ENCODE peak calls at places on chromosomes 5 and 9, in five cellular contexts. One of them, this sample, is unnamed.

GRCh38 chr9:132631685-132632084 is 38.1 kb downstream of the DDX31 start:
- DNase-seq in neuronal stem cell: no peak
- DNase-seq in ELR: no peak
- DNase-seq in GDM1: no peak
- DNase-seq in HTR-8/SVneo: no peak
- DNase-seq in this sample: no peak

GRCh38 chr5:128111818-128112448 is 28.4 kb downstream of the SLC12A2 start:
- DNase-seq in neuronal stem cell: no peak
- DNase-seq in ELR: peak; percentile 61
- DNase-seq in GDM1: no peak
- DNase-seq in HTR-8/SVneo: peak; percentile 3
- DNase-seq in this sample: peak; percentile 4

GRCh38 chr5:133580618-133581017 is 31.7 kb downstream of the FSTL4 start:
- DNase-seq in neuronal stem cell: no peak
- DNase-seq in ELR: no peak
- DNase-seq in GDM1: no peak
- DNase-seq in HTR-8/SVneo: no peak
- DNase-seq in this sample: no peak

GRCh38 chr5:114311943-114312342 is 49.9 kb upstream of the KCNN2 start:
- DNase-seq in neuronal stem cell: peak; percentile 33
- DNase-seq in ELR: no peak
- DNase-seq in GDM1: no peak
- DNase-seq in HTR-8/SVneo: no peak
- DNase-seq in this sample: no peak

GRCh38 chr5:116532762-116533525 is 41.7 kb downstream of the SEMA6A start:
- DNase-seq in neuronal stem cell: no peak
- DNase-seq in ELR: no peak
- DNase-seq in GDM1: no peak
- DNase-seq in HTR-8/SVneo: no peak
- DNase-seq in this sample: no peak

GRCh38 chr9:134369416-134370212 is 43.4 kb downstream of the RXRA start:
- DNase-seq in neuronal stem cell: no peak
- DNase-seq in ELR: no peak
- DNase-seq in GDM1: no peak
- DNase-seq in HTR-8/SVneo: no peak
- DNase-seq in this sample: no peak

GRCh38 chr9:132651259-132651658 is 18.5 kb downstream of the DDX31 start:
- DNase-seq in neuronal stem cell: no peak
- DNase-seq in ELR: peak; percentile 93
- DNase-seq in GDM1: no peak
- DNase-seq in HTR-8/SVneo: no peak
- DNase-seq in this sample: no peak

GRCh38 chr9:38484076-38484637 is 59.9 kb upstream of the IGFBPL1 start:
- DNase-seq in neuronal stem cell: no peak
- DNase-seq in ELR: no peak
- DNase-seq in GDM1: no peak
- DNase-seq in HTR-8/SVneo: no peak
- DNase-seq in this sample: no peak

GRCh38 chr5:39353714-39354399 is 10.4 kb downstream of the C9 start:
- DNase-seq in neuronal stem cell: no peak
- DNase-seq in ELR: no peak
- DNase-seq in GDM1: no peak
- DNase-seq in HTR-8/SVneo: no peak
- DNase-seq in this sample: no peak

GRCh38 chr9:479316-479715 is 264.7 kb downstream of the DOCK8 start:
- DNase-seq in neuronal stem cell: no peak
- DNase-seq in ELR: no peak
- DNase-seq in GDM1: no peak
- DNase-seq in HTR-8/SVneo: no peak
- DNase-seq in this sample: no peak

GRCh38 chr5:137176609-137177008 is 322.5 kb downstream of the SPOCK1 start:
- DNase-seq in neuronal stem cell: no peak
- DNase-seq in ELR: no peak
- DNase-seq in GDM1: no peak
- DNase-seq in HTR-8/SVneo: no peak
- DNase-seq in this sample: no peak

GRCh38 chr5:86909896-86910295 is 292.2 kb downstream of the COX7C start:
- DNase-seq in neuronal stem cell: no peak
- DNase-seq in ELR: peak; percentile 91
- DNase-seq in GDM1: no peak
- DNase-seq in HTR-8/SVneo: peak; percentile 5
- DNase-seq in this sample: no peak

GRCh38 chr5:154309805-154310204 is 119.3 kb downstream of the GALNT10 start:
- DNase-seq in neuronal stem cell: no peak
- DNase-seq in ELR: peak; percentile 80
- DNase-seq in GDM1: no peak
- DNase-seq in HTR-8/SVneo: no peak
- DNase-seq in this sample: no peak

GRCh38 chr9:25677301-25678146 is 720 bp downstream of the TUSC1 start:
- DNase-seq in neuronal stem cell: peak; percentile 30
- DNase-seq in ELR: peak; percentile 14
- DNase-seq in GDM1: no peak
- DNase-seq in HTR-8/SVneo: peak; percentile 38
- DNase-seq in this sample: peak; percentile 45

GRCh38 chr9:90898229-90898628 is 96.6 kb downstream of the SYK start:
- DNase-seq in neuronal stem cell: no peak
- DNase-seq in ELR: no peak
- DNase-seq in GDM1: no peak
- DNase-seq in HTR-8/SVneo: no peak
- DNase-seq in this sample: no peak

GRCh38 chr5:137622850-137623249 is 113.0 kb downstream of the KLHL3 start:
- DNase-seq in neuronal stem cell: no peak
- DNase-seq in ELR: no peak
- DNase-seq in GDM1: no peak
- DNase-seq in HTR-8/SVneo: no peak
- DNase-seq in this sample: no peak

GRCh38 chr5:92890841-92891244 is 690.2 kb downstream of the NR2F1-AS1 start:
- DNase-seq in neuronal stem cell: no peak
- DNase-seq in ELR: peak; percentile 24
- DNase-seq in GDM1: no peak
- DNase-seq in HTR-8/SVneo: no peak
- DNase-seq in this sample: peak; percentile 54

GRCh38 chr9:131478421-131478868 is 24.3 kb upstream of the POMT1 start:
- DNase-seq in neuronal stem cell: peak; percentile 63
- DNase-seq in ELR: peak; percentile 57
- DNase-seq in GDM1: no peak
- DNase-seq in HTR-8/SVneo: peak; percentile 23
- DNase-seq in this sample: no peak

GRCh38 chr5:9437741-9438240 is 108.1 kb downstream of the SEMA5A start:
- DNase-seq in neuronal stem cell: no peak
- DNase-seq in ELR: peak; percentile 96
- DNase-seq in GDM1: no peak
- DNase-seq in HTR-8/SVneo: no peak
- DNase-seq in this sample: peak; percentile 45

GRCh38 chr9:128627127-128627715 is 29.4 kb downstream of the DYNC2I2 start:
- DNase-seq in neuronal stem cell: no peak
- DNase-seq in ELR: no peak
- DNase-seq in GDM1: no peak
- DNase-seq in HTR-8/SVneo: no peak
- DNase-seq in this sample: no peak

GRCh38 chr5:180468732-180469585 is 25.2 kb upstream of the CNOT6 start:
- DNase-seq in neuronal stem cell: no peak
- DNase-seq in ELR: no peak
- DNase-seq in GDM1: no peak
- DNase-seq in HTR-8/SVneo: no peak
- DNase-seq in this sample: no peak

GRCh38 chr9:128276574-128277270 is 646 bp downstream of the SWI5 start:
- DNase-seq in neuronal stem cell: peak; percentile 12
- DNase-seq in ELR: peak; percentile 62
- DNase-seq in GDM1: no peak
- DNase-seq in HTR-8/SVneo: peak; percentile 30
- DNase-seq in this sample: no peak

GRCh38 chr5:5494489-5495402 is 72.3 kb downstream of the ICE1 start:
- DNase-seq in neuronal stem cell: peak; percentile 72
- DNase-seq in ELR: peak; percentile 46
- DNase-seq in GDM1: no peak
- DNase-seq in HTR-8/SVneo: peak; percentile 15
- DNase-seq in this sample: no peak

GRCh38 chr9:32970554-32970953 is 30.9 kb downstream of the APTX start:
- DNase-seq in neuronal stem cell: no peak
- DNase-seq in ELR: no peak
- DNase-seq in GDM1: no peak
- DNase-seq in HTR-8/SVneo: no peak
- DNase-seq in this sample: no peak

GRCh38 chr5:96590796-96591195 is 71.4 kb upstream of the CAST start:
- DNase-seq in neuronal stem cell: no peak
- DNase-seq in ELR: no peak
- DNase-seq in GDM1: no peak
- DNase-seq in HTR-8/SVneo: no peak
- DNase-seq in this sample: no peak

GRCh38 chr5:142900926-142901325 is 130.7 kb downstream of the ARHGAP26 start:
- DNase-seq in neuronal stem cell: no peak
- DNase-seq in ELR: peak; percentile 61
- DNase-seq in GDM1: no peak
- DNase-seq in HTR-8/SVneo: peak; percentile 24
- DNase-seq in this sample: no peak

GRCh38 chr5:180541710-180542109 is 47.5 kb downstream of the CNOT6 start:
- DNase-seq in neuronal stem cell: no peak
- DNase-seq in ELR: no peak
- DNase-seq in GDM1: no peak
- DNase-seq in HTR-8/SVneo: no peak
- DNase-seq in this sample: no peak

GRCh38 chr9:113678119-113678861 is 197.8 kb upstream of the ZNF618 start:
- DNase-seq in neuronal stem cell: no peak
- DNase-seq in ELR: no peak
- DNase-seq in GDM1: no peak
- DNase-seq in HTR-8/SVneo: no peak
- DNase-seq in this sample: no peak

GRCh38 chr5:67244345-67244793 is 47.8 kb upstream of the CD180 start:
- DNase-seq in neuronal stem cell: no peak
- DNase-seq in ELR: no peak
- DNase-seq in GDM1: no peak
- DNase-seq in HTR-8/SVneo: no peak
- DNase-seq in this sample: no peak

GRCh38 chr9:131271506-131271931 is 4.8 kb downstream of the FAM78A start:
- DNase-seq in neuronal stem cell: no peak
- DNase-seq in ELR: no peak
- DNase-seq in GDM1: no peak
- DNase-seq in HTR-8/SVneo: no peak
- DNase-seq in this sample: no peak

GRCh38 chr9:15306068-15306756 is 804 bp downstream of the TTC39B start:
- DNase-seq in neuronal stem cell: peak; percentile 5
- DNase-seq in ELR: peak; percentile 63
- DNase-seq in GDM1: no peak
- DNase-seq in HTR-8/SVneo: peak; percentile 20
- DNase-seq in this sample: no peak

GRCh38 chr9:21477466-21477865 is 4.6 kb downstream of the IFNE start:
- DNase-seq in neuronal stem cell: no peak
- DNase-seq in ELR: no peak
- DNase-seq in GDM1: no peak
- DNase-seq in HTR-8/SVneo: no peak
- DNase-seq in this sample: no peak

GRCh38 chr5:30856242-30856641 is 337.2 kb upstream of the CDH6 start:
- DNase-seq in neuronal stem cell: no peak
- DNase-seq in ELR: no peak
- DNase-seq in GDM1: no peak
- DNase-seq in HTR-8/SVneo: no peak
- DNase-seq in this sample: no peak

GRCh38 chr5:109921735-109922395 is 232.1 kb downstream of the MAN2A1 start:
- DNase-seq in neuronal stem cell: no peak
- DNase-seq in ELR: no peak
- DNase-seq in GDM1: no peak
- DNase-seq in HTR-8/SVneo: no peak
- DNase-seq in this sample: no peak

GRCh38 chr9:137264067-137264466 is 8.9 kb downstream of the NELFB start:
- DNase-seq in neuronal stem cell: no peak
- DNase-seq in ELR: no peak
- DNase-seq in GDM1: no peak
- DNase-seq in HTR-8/SVneo: no peak
- DNase-seq in this sample: no peak